ENCODE peak calls at places on chromosomes 12 and 14, in six cellular contexts. C is psoas muscle; I is T-helper 17 cell; F is caudate nucleus; N is GM03348; S is stimulated activated CD4-positive, alpha-beta T cell treated with anti-CD3 and anti-CD28 coated beads, Interleukin-12 subunit alpha, Interleukin-12 subunit beta, amount 100 ng/mL, for 24 hours. V is an unnamed sample.

GRCh38 chr14:22381751-22382150 is 207.3 kb downstream of the DAD1 start:
- DNase-seq in C (no peak), I (no peak), F (no peak), N (no peak), S (no peak), V (no peak)

GRCh38 chr12:57619434-57620244 is 8.4 kb downstream of the ARHGEF25 start:
- DNase-seq in C (no peak), I (no peak), F (no peak), N (no peak), S (no peak), V (no peak)

GRCh38 chr12:6241495-6241894 is 41.3 kb downstream of the CD9 start:
- DNase-seq in C (peak; percentile 67), I (no peak), F (no peak), N (no peak), S (no peak), V (peak; percentile 80)

GRCh38 chr12:41202051-41202450 is 13.9 kb downstream of the PDZRN4 start:
- DNase-seq in C (no peak), I (no peak), F (no peak), N (no peak), S (no peak), V (no peak)

GRCh38 chr12:113333877-113334785 is 778 bp downstream of the SLC8B1 start:
- DNase-seq in C (no peak), I (no peak), F (no peak), N (no peak), S (no peak), V (no peak)

GRCh38 chr12:28868414-28868813 is 280.7 kb upstream of the FAR2 start:
- DNase-seq in C (no peak), I (no peak), F (no peak), N (no peak), S (no peak), V (no peak)

GRCh38 chr12:47891356-47891755 is 13.4 kb downstream of the VDR start:
- DNase-seq in C (no peak), I (no peak), F (no peak), N (peak; percentile 51), S (no peak), V (no peak)

GRCh38 chr14:104827173-104828055 is 26.5 kb downstream of the ZBTB42 start:
- DNase-seq in C (no peak), I (peak; percentile 44), F (no peak), N (peak; percentile 77), S (no peak), V (peak; percentile 61)

GRCh38 chr14:76810953-76811400 is 1.7 kb downstream of the ANGEL1 start:
- DNase-seq in C (no peak), I (no peak), F (no peak), N (peak; percentile 57), S (no peak), V (no peak)

GRCh38 chr14:77985235-77985634 is 184.9 kb upstream of the NRXN3 start:
- DNase-seq in C (no peak), I (no peak), F (no peak), N (no peak), S (no peak), V (no peak)

GRCh38 chr14:24700511-24700910 is 66.5 kb upstream of the GZMB start:
- DNase-seq in C (no peak), I (no peak), F (no peak), N (no peak), S (no peak), V (no peak)

GRCh38 chr12:129887047-129887568 is 16.7 kb downstream of the TMEM132D start:
- DNase-seq in C (no peak), I (no peak), F (no peak), N (no peak), S (no peak), V (no peak)

GRCh38 chr14:79544671-79545070 is 666.6 kb downstream of the DIO2 start:
- DNase-seq in C (no peak), I (no peak), F (no peak), N (peak; percentile 37), S (no peak), V (no peak)

GRCh38 chr12:66725031-66725430 is 46.2 kb upstream of the GRIP1 start:
- DNase-seq in C (no peak), I (no peak), F (no peak), N (no peak), S (no peak), V (no peak)

GRCh38 chr12:108724054-108724889 is 7.0 kb downstream of the CORO1C start:
- DNase-seq in C (no peak), I (no peak), F (no peak), N (no peak), S (no peak), V (no peak)

GRCh38 chr12:20368653-20369163 is 371 bp downstream of the PDE3A start:
- DNase-seq in C (peak; percentile 33), I (no peak), F (no peak), N (peak; percentile 50), S (no peak), V (peak; percentile 57)

GRCh38 chr12:113241191-113242017 is 20.1 kb downstream of the TPCN1 start:
- DNase-seq in C (no peak), I (no peak), F (no peak), N (peak; percentile 85), S (no peak), V (no peak)

GRCh38 chr12:6974180-6974579 is 3.5 kb downstream of the EMG1 start:
- DNase-seq in C (no peak), I (no peak), F (no peak), N (no peak), S (no peak), V (no peak)

GRCh38 chr12:123850246-123851134 is 88.4 kb downstream of the DNAH10 start:
- DNase-seq in C (no peak), I (no peak), F (no peak), N (no peak), S (no peak), V (no peak)

GRCh38 chr12:84034891-84035290 is 877.7 kb downstream of the SLC6A15 start:
- DNase-seq in C (no peak), I (no peak), F (no peak), N (no peak), S (no peak), V (no peak)